ENCODE peak calls at places on chromosomes 3 and 15, in four cellular contexts. N is GM12878, J is K562, G is HepG2. X is an unnamed sample.

GRCh38 chr15:43880406-43881184 is 53.8 kb downstream of the WDR76 start:
- DNase-seq in N (no peak), J (no peak), G (no peak), X (no peak)

GRCh38 chr3:102083971-102084370 is 234.7 kb downstream of the NFKBIZ start:
- DNase-seq in N (no peak), J (no peak), G (no peak), X (no peak)

GRCh38 chr3:143412084-143412483 is 292.5 kb downstream of the CHST2 start:
- DNase-seq in N (no peak), J (no peak), G (no peak), X (no peak)

GRCh38 chr15:28888900-28889299 is 3.1 kb downstream of the APBA2 start:
- DNase-seq in N (no peak), J (no peak), G (no peak), X (no peak)

GRCh38 chr3:9224490-9224889 is 25.0 kb downstream of the SRGAP3 start:
- DNase-seq in N (peak), J (no peak), G (no peak), X (no peak)

GRCh38 chr3:42690766-42691680 is 5.7 kb downstream of the KLHL40 start:
- DNase-seq in N (no peak), J (no peak), G (no peak), X (no peak)

GRCh38 chr3:136703429-136703828 is 48.7 kb downstream of the STAG1 start:
- DNase-seq in N (no peak), J (peak), G (no peak), X (no peak)

GRCh38 chr15:41558400-41559238 is at the start of gene TYRO3:
- DNase-seq in N (no peak), J (peak), G (no peak), X (no peak)

GRCh38 chr3:5136619-5137429 is 14.7 kb downstream of the ARL8B start:
- DNase-seq in N (no peak), J (peak), G (peak), X (no peak)
- TF ChIP-seq ATF3 in N (no peak), J (no peak), G (no peak), X (no peak)

DNA sequence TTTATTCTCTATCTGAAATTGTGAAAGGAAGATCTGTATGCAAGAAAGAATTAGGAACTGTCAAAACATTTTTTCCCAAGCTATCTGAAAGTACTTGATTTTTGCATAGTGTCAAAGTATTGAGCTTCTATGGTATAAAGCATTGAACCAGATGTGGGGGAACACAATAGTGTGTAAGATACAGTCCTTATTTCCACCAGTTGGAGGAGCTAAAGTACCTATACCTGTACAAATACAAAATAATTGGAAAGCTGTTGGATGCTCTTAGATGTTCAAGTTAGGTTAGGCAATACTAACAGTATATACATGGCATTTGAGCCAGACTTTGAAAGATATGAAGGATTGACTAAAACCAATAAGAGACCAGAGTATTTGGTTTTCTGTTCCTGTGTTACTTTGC is 148.4 kb downstream of the B3GALNT1 start:
- DNase-seq in N (no peak), J (peak), G (peak), X (no peak)
- TF ChIP-seq ZNF274 in N (no peak), J (no peak), G (no peak), X (no peak)

DNA sequence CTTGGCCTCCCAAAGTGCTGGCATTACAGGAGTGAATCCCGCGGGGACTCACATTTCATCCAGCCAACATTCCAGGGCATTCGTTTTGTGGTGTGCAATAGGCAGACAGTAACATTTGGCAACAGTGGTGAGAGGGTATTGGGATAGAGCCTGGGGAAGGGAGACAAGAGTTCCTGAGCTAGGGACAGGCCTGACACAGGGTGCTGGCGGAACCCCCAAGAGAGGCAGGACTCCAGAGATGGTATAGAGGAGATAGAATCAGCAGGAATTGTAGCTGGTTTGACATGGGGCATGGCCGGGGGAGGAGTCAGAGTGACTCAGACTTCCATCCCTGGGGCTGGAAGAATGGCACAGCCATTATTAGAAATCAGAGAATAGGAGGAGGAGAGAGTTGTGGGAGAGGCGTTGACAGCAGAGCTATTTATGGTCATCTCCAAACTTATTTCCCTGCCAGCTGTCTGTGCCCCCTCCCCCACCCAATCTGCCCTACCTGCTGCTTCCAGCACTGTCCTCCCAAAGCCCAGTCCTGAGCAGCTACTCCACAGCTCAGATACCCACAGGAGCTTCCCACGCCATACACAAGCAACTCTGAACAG is 4.4 kb upstream of the IDH2 start:
- DNase-seq in N (no peak), J (peak), G (no peak), X (no peak)
- TF ChIP-seq ATF3 in N (no peak), J (peak), G (no peak), X (no peak)

GRCh38 chr15:56837281-56837680 is 81.2 kb upstream of the TCF12 start:
- DNase-seq in N (no peak), J (no peak), G (no peak), X (no peak)

GRCh38 chr15:56839099-56839498 is 79.3 kb upstream of the TCF12 start:
- DNase-seq in N (no peak), J (no peak), G (no peak), X (no peak)

GRCh38 chr15:56832125-56832524 is 86.3 kb upstream of the TCF12 start:
- DNase-seq in N (no peak), J (no peak), G (no peak), X (no peak)

GRCh38 chr15:56838085-56838484 is 80.4 kb upstream of the TCF12 start:
- DNase-seq in N (no peak), J (no peak), G (no peak), X (no peak)

DNA sequence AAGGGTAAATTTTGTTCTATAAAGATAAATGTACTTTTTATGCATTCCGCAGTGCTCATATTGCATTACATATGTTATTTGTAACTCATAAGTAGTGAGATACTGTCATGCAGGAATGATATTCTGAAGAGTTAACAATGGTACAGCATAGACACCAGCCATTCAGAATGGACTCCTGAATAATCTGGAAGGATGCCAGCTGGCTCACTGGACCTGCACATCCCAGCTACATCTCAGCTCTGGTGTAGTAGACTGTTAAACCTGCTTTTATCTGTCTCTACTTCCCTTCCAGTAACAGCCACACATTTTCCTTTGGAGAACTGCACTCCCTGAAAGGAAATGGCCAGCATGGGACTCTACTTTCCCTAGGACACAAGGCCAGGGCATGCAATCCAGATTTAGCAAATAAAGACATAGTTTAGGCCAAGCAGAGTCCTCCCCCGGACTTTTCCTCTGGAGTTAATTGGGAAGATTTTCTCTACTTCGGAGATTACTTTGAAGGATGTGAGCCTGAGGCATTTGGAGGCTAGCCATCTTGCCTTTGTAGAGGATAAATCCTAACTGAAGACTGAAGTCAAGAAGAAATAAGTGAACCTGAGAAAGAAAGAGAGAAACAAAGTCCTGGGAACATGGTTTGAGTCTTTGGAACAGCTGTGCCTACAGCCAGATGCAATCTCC is 82.7 kb upstream of the TCF12 start:
- DNase-seq in N (no peak), J (peak), G (no peak), X (no peak)
- TF ChIP-seq ZNF274 in N (no peak), J (no peak), G (no peak), X (no peak)

GRCh38 chr15:37824717-37825382 is 109.6 kb upstream of the TMCO5A start:
- DNase-seq in N (no peak), J (peak), G (peak), X (peak)
- TF ChIP-seq ATF3 in N (no peak), J (no peak), G (no peak), X (no peak)

GRCh38 chr3:187223799-187224198 is 26.5 kb downstream of the RTP1 start:
- DNase-seq in N (no peak), J (no peak), G (no peak), X (no peak)
- TF ChIP-seq ZNF274 in N (no peak), J (no peak), G (no peak), X (no peak)

X was measured in HCT116.